ENCODE peak calls at places on chromosome 13, in five cellular contexts. B is nephron progenitor cell, H is non-pigmented ciliary epithelial cell, R is fibroblast of lung, G is AG10803. C is an unnamed sample.

GRCh38 chr13:61156753-61157152 is 258.9 kb downstream of the PCDH20 start:
- DNase-seq in H (no peak), R (peak), G (no peak), B (no peak), C (no peak)

GRCh38 chr13:51083706-51084105 is 27.4 kb downstream of the C13orf42 start:
- DNase-seq in R (no peak), H (no peak), G (no peak), B (no peak), C (no peak)

GRCh38 chr13:30978981-30979956 is 46.8 kb downstream of the TEX26 start:
- DNase-seq in H (no peak), R (no peak), G (no peak), B (peak), C (no peak)

GRCh38 chr13:25742220-25742619 is 309.6 kb downstream of the SHISA2 start:
- DNase-seq in B (no peak), G (no peak), R (no peak), H (no peak), C (no peak)

GRCh38 chr13:105804561-105805190 is 730.8 kb downstream of the EFNB2 start:
- DNase-seq in B (no peak), G (peak), R (peak), H (peak), C (peak)

GRCh38 chr13:37023871-37024270 is 23.3 kb downstream of the EXOSC8 start:
- DNase-seq in B (no peak), R (peak), G (peak), H (no peak), C (peak)

GRCh38 chr13:94093652-94094310 is 385.7 kb downstream of the DCT start:
- DNase-seq in H (no peak), G (peak), R (no peak), B (no peak), C (no peak)

GRCh38 chr13:74710006-74710405 is 575.8 kb upstream of the KLF12 start:
- DNase-seq in G (peak), B (no peak), H (no peak), R (peak), C (peak)

GRCh38 chr13:112773601-112774447 is 84.0 kb downstream of the ATP11A start:
- DNase-seq in H (no peak), R (no peak), B (no peak), G (no peak), C (no peak)

GRCh38 chr13:96179309-96179708 is 89.4 kb downstream of the HS6ST3 start:
- DNase-seq in H (no peak), B (no peak), R (no peak), G (no peak), C (no peak)

GRCh38 chr13:53206455-53206854 is 177.8 kb downstream of the OLFM4 start:
- DNase-seq in R (no peak), H (no peak), B (no peak), G (no peak), C (no peak)

GRCh38 chr13:109708014-109708617 is 78.3 kb downstream of the IRS2 start:
- DNase-seq in R (no peak), G (no peak), H (no peak), B (no peak), C (no peak)

GRCh38 chr13:70960841-70961443 is 852.7 kb upstream of the KLHL1 start:
- DNase-seq in R (peak), B (no peak), H (peak), G (peak), C (peak)

GRCh38 chr13:40432018-40432978 is 234.1 kb downstream of the FOXO1 start:
- DNase-seq in B (no peak), G (no peak), H (no peak), R (no peak), C (no peak)

GRCh38 chr13:113552786-113553540 is 31.6 kb upstream of the TFDP1 start:
- DNase-seq in G (no peak), R (no peak), H (no peak), B (no peak), C (no peak)

GRCh38 chr13:51769455-51770127 is 34.4 kb downstream of the DHRS12 start:
- DNase-seq in G (no peak), B (no peak), R (no peak), H (no peak), C (no peak)

GRCh38 chr13:33379597-33379996 is 94.0 kb upstream of the STARD13 start:
- DNase-seq in R (peak), G (no peak), B (no peak), H (no peak), C (no peak)

GRCh38 chr13:50909605-50910482 is at the start of gene RNASEH2B:
- DNase-seq in G (peak), H (no peak), R (peak), B (peak), C (peak)

C was measured in AG20443.